ENCODE peak calls at places on chromosome 19, in five cellular contexts. One of them, this sample, is unnamed.

GRCh38 chr19:44582581-44583265 is 30.6 kb upstream of the IGSF23 start:
- DNase-seq in GDM1: no peak
- DNase-seq in fibroblast of lung: no peak
- DNase-seq in RPMI7951: peak
- DNase-seq in heart right ventricle: peak
- DNase-seq in this sample: peak

GRCh38 chr19:17302391-17303166 is 646 bp downstream of the ABHD8 start:
- DNase-seq in GDM1: peak
- DNase-seq in fibroblast of lung: no peak
- DNase-seq in RPMI7951: no peak
- DNase-seq in heart right ventricle: no peak
- DNase-seq in this sample: peak

GRCh38 chr19:628168-628567 is 5.2 kb downstream of the POLRMT start:
- DNase-seq in GDM1: no peak
- DNase-seq in fibroblast of lung: no peak
- DNase-seq in RPMI7951: no peak
- DNase-seq in heart right ventricle: no peak
- DNase-seq in this sample: no peak

GRCh38 chr19:42081584-42082258 is 5.8 kb downstream of the ZNF574 start:
- DNase-seq in GDM1: no peak
- DNase-seq in fibroblast of lung: peak
- DNase-seq in RPMI7951: peak
- DNase-seq in heart right ventricle: no peak
- DNase-seq in this sample: peak

GRCh38 chr19:46018729-46019251 is 4.1 kb downstream of the PGLYRP1 start:
- DNase-seq in GDM1: no peak
- DNase-seq in fibroblast of lung: no peak
- DNase-seq in RPMI7951: no peak
- DNase-seq in heart right ventricle: no peak
- DNase-seq in this sample: no peak

GRCh38 chr19:35845215-35846037 is 6.9 kb downstream of the NPHS1 start:
- DNase-seq in GDM1: no peak
- DNase-seq in fibroblast of lung: no peak
- DNase-seq in RPMI7951: peak
- DNase-seq in heart right ventricle: no peak
- DNase-seq in this sample: no peak

GRCh38 chr19:33293255-33294057 is 8.9 kb downstream of the CEBPA start:
- DNase-seq in GDM1: peak
- DNase-seq in fibroblast of lung: peak
- DNase-seq in RPMI7951: peak
- DNase-seq in heart right ventricle: no peak
- DNase-seq in this sample: no peak

GRCh38 chr19:32800757-32801156 is 68.8 kb downstream of the SLC7A9 start:
- DNase-seq in GDM1: no peak
- DNase-seq in fibroblast of lung: no peak
- DNase-seq in RPMI7951: no peak
- DNase-seq in heart right ventricle: no peak
- DNase-seq in this sample: no peak

GRCh38 chr19:13015361-13016231 is 20.3 kb downstream of the NFIX start:
- DNase-seq in GDM1: no peak
- DNase-seq in fibroblast of lung: peak
- DNase-seq in RPMI7951: no peak
- DNase-seq in heart right ventricle: peak
- DNase-seq in this sample: peak

GRCh38 chr19:18789883-18790565 is 1.1 kb downstream of the COMP start:
- DNase-seq in GDM1: no peak
- DNase-seq in fibroblast of lung: peak
- DNase-seq in RPMI7951: no peak
- DNase-seq in heart right ventricle: no peak
- DNase-seq in this sample: no peak

GRCh38 chr19:12723643-12724426 is at the start of gene TNPO2:
- DNase-seq in GDM1: peak
- DNase-seq in fibroblast of lung: peak
- DNase-seq in RPMI7951: peak
- DNase-seq in heart right ventricle: peak
- DNase-seq in this sample: peak

GRCh38 chr19:4278460-4278901 is 585 bp upstream of the SHD start:
- DNase-seq in GDM1: no peak
- DNase-seq in fibroblast of lung: no peak
- DNase-seq in RPMI7951: no peak
- DNase-seq in heart right ventricle: no peak
- DNase-seq in this sample: no peak

GRCh38 chr19:10831980-10832658 is 3.9 kb downstream of the TMED1 start:
- DNase-seq in GDM1: no peak
- DNase-seq in fibroblast of lung: no peak
- DNase-seq in RPMI7951: no peak
- DNase-seq in heart right ventricle: no peak
- DNase-seq in this sample: no peak

GRCh38 chr19:41428481-41428859 is 1.3 kb upstream of the B3GNT8 start:
- DNase-seq in GDM1: no peak
- DNase-seq in fibroblast of lung: no peak
- DNase-seq in RPMI7951: no peak
- DNase-seq in heart right ventricle: no peak
- DNase-seq in this sample: no peak

GRCh38 chr19:33196446-33197193 is 2.5 kb downstream of the LRP3 start:
- DNase-seq in GDM1: no peak
- DNase-seq in fibroblast of lung: no peak
- DNase-seq in RPMI7951: no peak
- DNase-seq in heart right ventricle: no peak
- DNase-seq in this sample: no peak

GRCh38 chr19:49987159-49987698 is 26.3 kb upstream of the SIGLEC11 start:
- DNase-seq in GDM1: peak
- DNase-seq in fibroblast of lung: peak
- DNase-seq in RPMI7951: peak
- DNase-seq in heart right ventricle: peak
- DNase-seq in this sample: peak

This sample was measured in Kasumi-1.